ENCODE peak calls at places on chromosomes 12 and 14, in nine cellular contexts. K, D, T, A, O, N, J, G and R are unnamed samples.
A peak's percentile ranks its signal among the peaks of the same experiment; 100 is the strongest.

GRCh38 chr12:116547955-116548471 is 11.2 kb upstream of the MAP1LC3B2 start:
- DNase-seq in K (no peak), D (peak; percentile 64), T (no peak), A (no peak), O (no peak), N (peak; percentile 68), J (no peak), G (no peak), R (no peak)

GRCh38 chr14:77979666-77980351 is 179.9 kb downstream of the ADCK1 start:
- DNase-seq in K (no peak), D (peak; percentile 50), T (no peak), A (no peak), O (peak; percentile 88), N (no peak), J (no peak), G (no peak), R (no peak)

GRCh38 chr12:47236109-47236714 is 156.5 kb upstream of the AMIGO2 start:
- DNase-seq in K (no peak), D (peak; percentile 85), T (no peak), A (no peak), O (no peak), N (peak; percentile 78), J (no peak), G (no peak), R (peak; percentile 71)

GRCh38 chr14:94292872-94293577 is at the start of gene SERPINA10:
- DNase-seq in K (no peak), D (no peak), T (no peak), A (no peak), O (no peak), N (no peak), J (no peak), G (no peak), R (no peak)

GRCh38 chr12:120758798-120759590 is 33.4 kb downstream of the ACADS start:
- DNase-seq in K (no peak), D (no peak), T (no peak), A (no peak), O (no peak), N (no peak), J (no peak), G (no peak), R (no peak)

GRCh38 chr14:61145903-61146411 is 135.2 kb downstream of the TMEM30B start:
- DNase-seq in K (no peak), D (peak; percentile 91), T (no peak), A (no peak), O (no peak), N (peak; percentile 74), J (no peak), G (no peak), R (peak; percentile 40)

GRCh38 chr12:131825146-131825892 is 2.9 kb upstream of the MMP17 start:
- DNase-seq in K (no peak), D (no peak), T (no peak), A (no peak), O (peak; percentile 42), N (no peak), J (no peak), G (no peak), R (peak; percentile 30)

GRCh38 chr12:112185093-112185923 is 59.9 kb downstream of the TRAFD1 start:
- DNase-seq in K (no peak), D (no peak), T (no peak), A (no peak), O (no peak), N (no peak), J (no peak), G (no peak), R (no peak)

GRCh38 chr12:123900898-123901376 is 71.7 kb downstream of the CCDC92 start:
- DNase-seq in K (no peak), D (peak; percentile 5), T (no peak), A (no peak), O (peak; percentile 84), N (peak; percentile 52), J (no peak), G (no peak), R (no peak)

GRCh38 chr12:125786143-125786542 is 720.9 kb downstream of the AACS start:
- DNase-seq in K (no peak), D (no peak), T (no peak), A (no peak), O (no peak), N (no peak), J (no peak), G (no peak), R (no peak)

GRCh38 chr12:123058980-123059379 is 78.5 kb downstream of the ARL6IP4 start:
- DNase-seq in K (no peak), D (no peak), T (no peak), A (no peak), O (no peak), N (peak; percentile 48), J (no peak), G (no peak), R (peak; percentile 86)

GRCh38 chr12:63276537-63277365 is 125.8 kb upstream of the AVPR1A start:
- DNase-seq in K (peak; percentile 61), D (peak; percentile 33), T (no peak), A (no peak), O (peak; percentile 92), N (peak; percentile 66), J (peak; percentile 17), G (peak; percentile 59), R (peak; percentile 31)

GRCh38 chr14:86777950-86778602 is 1214.9 kb downstream of the GALC start:
- DNase-seq in K (no peak), D (peak; percentile 85), T (no peak), A (no peak), O (no peak), N (peak; percentile 83), J (no peak), G (no peak), R (peak; percentile 43)

GRCh38 chr14:56241441-56241840 is 123.2 kb downstream of the PELI2 start:
- DNase-seq in K (no peak), D (no peak), T (no peak), A (no peak), O (no peak), N (peak; percentile 13), J (no peak), G (no peak), R (no peak)

GRCh38 chr12:84891106-84891838 is 21.3 kb downstream of the SLC6A15 start:
- DNase-seq in K (no peak), D (peak; percentile 18), T (no peak), A (no peak), O (no peak), N (peak; percentile 92), J (no peak), G (no peak), R (peak; percentile 36)

GRCh38 chr12:30755395-30755762 is 628 bp upstream of the CAPRIN2 start:
- DNase-seq in K (no peak), D (no peak), T (no peak), A (no peak), O (no peak), N (no peak), J (no peak), G (no peak), R (no peak)

GRCh38 chr12:93113317-93114006 is 184.4 kb upstream of the EEA1 start:
- DNase-seq in K (no peak), D (no peak), T (no peak), A (no peak), O (no peak), N (no peak), J (no peak), G (no peak), R (peak; percentile 54)

GRCh38 chr14:88322505-88323085 is 474 bp downstream of the KCNK10 start:
- DNase-seq in K (no peak), D (no peak), T (no peak), A (no peak), O (no peak), N (peak; percentile 2), J (no peak), G (no peak), R (no peak)

DNA sequence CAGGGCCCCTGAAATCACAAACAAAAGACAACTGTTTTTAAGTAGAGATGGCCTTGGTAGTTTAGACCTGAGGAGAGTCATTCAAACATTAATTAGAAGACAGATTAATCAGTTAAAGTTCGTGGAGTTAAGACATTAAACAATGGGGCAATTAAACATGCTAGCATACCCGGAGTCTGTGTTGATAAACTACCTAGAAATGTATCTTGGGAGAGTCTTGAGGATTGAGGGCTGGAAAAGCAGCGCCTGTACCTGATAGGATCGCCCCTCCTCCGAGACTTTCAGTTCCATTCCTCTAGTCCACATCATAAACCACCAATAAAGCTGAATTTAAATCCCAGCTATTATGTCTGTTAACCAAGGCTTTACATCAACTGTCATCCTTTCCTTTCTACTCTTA is 1.0 kb upstream of the KRAS start:
- DNase-seq in K (no peak), D (no peak), T (no peak), A (no peak), O (no peak), N (no peak), J (no peak), G (no peak), R (no peak)
- H3K4me3 ChIP-seq in K (peak overlapping the region; percentile 100), D (peak overlapping the region; percentile 91), T (peak overlapping the region; percentile 91), A (peak overlapping the region; percentile 63), O (peak overlapping the region; percentile 88), N (peak overlapping the region; percentile 83), J (peak overlapping the region; percentile 87), G (peak overlapping the region; percentile 76), R (peak overlapping the region; percentile 78)

GRCh38 chr12:20628388-20628787 is 66.7 kb upstream of the SLCO1C1 start:
- DNase-seq in K (no peak), D (no peak), T (no peak), A (no peak), O (no peak), N (no peak), J (no peak), G (no peak), R (no peak)

GRCh38 chr12:20627001-20627588 is 68.0 kb upstream of the SLCO1C1 start:
- DNase-seq in K (no peak), D (no peak), T (no peak), A (no peak), O (no peak), N (no peak), J (peak; percentile 49), G (no peak), R (peak; percentile 10)

GRCh38 chr12:20628999-20629398 is 66.1 kb upstream of the SLCO1C1 start:
- DNase-seq in K (no peak), D (no peak), T (no peak), A (no peak), O (no peak), N (no peak), J (no peak), G (no peak), R (no peak)

GRCh38 chr12:20625531-20625930 is 69.6 kb upstream of the SLCO1C1 start:
- DNase-seq in K (no peak), D (no peak), T (no peak), A (no peak), O (no peak), N (no peak), J (no peak), G (no peak), R (no peak)

GRCh38 chr12:20624718-20625117 is 70.4 kb upstream of the SLCO1C1 start:
- DNase-seq in K (no peak), D (peak; percentile 30), T (no peak), A (no peak), O (peak; percentile 86), N (peak; percentile 41), J (peak; percentile 23), G (no peak), R (peak; percentile 20)
- TF ChIP-seq CTCF in K (no peak), D (peak; percentile 53), T (peak; percentile 51), A (peak; percentile 18), O (peak; percentile 87), N (peak; percentile 55), J (no peak), G (no peak), R (peak; percentile 54)

GRCh38 chr14:105694961-105695360 is 168.6 kb downstream of the TMEM121 start:
- DNase-seq in K (no peak), D (no peak), T (no peak), A (no peak), O (no peak), N (no peak), J (no peak), G (no peak), R (no peak)
- H3K4me3 ChIP-seq in K (no peak overlapping the region), D (no peak overlapping the region), T (no peak overlapping the region), A (no peak overlapping the region), O (peak overlapping the region; percentile 71), N (no peak overlapping the region), J (no peak overlapping the region), G (no peak overlapping the region), R (no peak overlapping the region)

GRCh38 chr14:50139192-50139591 is 22.8 kb upstream of the VCPKMT start:
- DNase-seq in K (no peak), D (peak; percentile 43), T (no peak), A (no peak), O (no peak), N (peak; percentile 58), J (no peak), G (no peak), R (no peak)
- TF ChIP-seq CTCF in K (no peak), D (no peak), T (no peak), A (no peak), O (no peak), N (no peak), J (no peak), G (no peak), R (no peak)